ENCODE peak calls at places on chromosomes 6 and 20, in four cellular contexts. One of them, this sample, is unnamed.

GRCh38 chr6:118784641-118785164 is 109.2 kb upstream of the ASF1A start:
- DNase-seq in neuronal stem cell: no peak
- DNase-seq in IMR-90: peak
- DNase-seq in mesendoderm: no peak
- DNase-seq in this sample: no peak

GRCh38 chr6:131765081-131765852 is 42.6 kb upstream of the ENPP1 start:
- DNase-seq in neuronal stem cell: no peak
- DNase-seq in IMR-90: peak
- DNase-seq in mesendoderm: peak
- DNase-seq in this sample: no peak

GRCh38 chr20:3798908-3799248 is 2.8 kb downstream of the CDC25B start:
- DNase-seq in neuronal stem cell: no peak
- DNase-seq in IMR-90: no peak
- DNase-seq in mesendoderm: no peak
- DNase-seq in this sample: no peak

GRCh38 chr6:42783177-42783875 is 1.5 kb downstream of the BICRAL start:
- DNase-seq in neuronal stem cell: peak
- DNase-seq in IMR-90: peak
- DNase-seq in mesendoderm: peak
- DNase-seq in this sample: peak

GRCh38 chr6:140264451-140264850 is 890.0 kb upstream of the CITED2 start:
- DNase-seq in neuronal stem cell: no peak
- DNase-seq in IMR-90: peak
- DNase-seq in mesendoderm: no peak
- DNase-seq in this sample: no peak

GRCh38 chr20:52105573-52106422 is 85.8 kb downstream of the ZFP64 start:
- DNase-seq in neuronal stem cell: peak
- DNase-seq in IMR-90: peak
- DNase-seq in mesendoderm: peak
- DNase-seq in this sample: peak

GRCh38 chr20:19419420-19419819 is 207.0 kb downstream of the SLC24A3 start:
- DNase-seq in neuronal stem cell: no peak
- DNase-seq in IMR-90: no peak
- DNase-seq in mesendoderm: no peak
- DNase-seq in this sample: no peak

GRCh38 chr6:73985891-73986290 is 289.9 kb downstream of the CD109 start:
- DNase-seq in neuronal stem cell: no peak
- DNase-seq in IMR-90: no peak
- DNase-seq in mesendoderm: peak
- DNase-seq in this sample: no peak

GRCh38 chr6:141829566-141829965 is 303.2 kb upstream of the GJE1 start:
- DNase-seq in neuronal stem cell: peak
- DNase-seq in IMR-90: no peak
- DNase-seq in mesendoderm: peak
- DNase-seq in this sample: peak

GRCh38 chr6:52509281-52510212 is 67.3 kb downstream of the TRAM2 start:
- DNase-seq in neuronal stem cell: no peak
- DNase-seq in IMR-90: no peak
- DNase-seq in mesendoderm: no peak
- DNase-seq in this sample: no peak

GRCh38 chr6:108454356-108454755 is 106.4 kb upstream of the FOXO3 start:
- DNase-seq in neuronal stem cell: no peak
- DNase-seq in IMR-90: no peak
- DNase-seq in mesendoderm: no peak
- DNase-seq in this sample: no peak
- H2BK120ac ChIP-seq in neuronal stem cell: no peak
- H2BK120ac ChIP-seq in IMR-90: no peak
- H2BK120ac ChIP-seq in mesendoderm: no peak
- H2BK120ac ChIP-seq in this sample: no peak

GRCh38 chr6:116764557-116764960 is 960 bp downstream of the FAM162B start:
- DNase-seq in neuronal stem cell: peak
- DNase-seq in IMR-90: peak
- DNase-seq in mesendoderm: peak
- DNase-seq in this sample: peak
- H3K18ac ChIP-seq in neuronal stem cell: peak
- H3K18ac ChIP-seq in IMR-90: no peak
- H3K18ac ChIP-seq in mesendoderm: no peak
- H3K18ac ChIP-seq in this sample: no peak

GRCh38 chr6:165876568-165876967 is 213.5 kb upstream of the PDE10A start:
- DNase-seq in neuronal stem cell: no peak
- DNase-seq in IMR-90: peak
- DNase-seq in mesendoderm: no peak
- DNase-seq in this sample: no peak
- H3K9ac ChIP-seq in neuronal stem cell: no peak
- H3K9ac ChIP-seq in IMR-90: no peak
- H3K9ac ChIP-seq in mesendoderm: no peak
- H3K9ac ChIP-seq in this sample: no peak

GRCh38 chr20:37914367-37914671 is 11.4 kb downstream of the VSTM2L start:
- DNase-seq in neuronal stem cell: no peak
- DNase-seq in IMR-90: no peak
- DNase-seq in mesendoderm: no peak
- DNase-seq in this sample: no peak

GRCh38 chr20:37914672-37915433 is 11.9 kb downstream of the VSTM2L start:
- DNase-seq in neuronal stem cell: peak
- DNase-seq in IMR-90: no peak
- DNase-seq in mesendoderm: peak
- DNase-seq in this sample: peak

GRCh38 chr20:37912874-37913273 is 9.9 kb downstream of the VSTM2L start:
- DNase-seq in neuronal stem cell: no peak
- DNase-seq in IMR-90: no peak
- DNase-seq in mesendoderm: no peak
- DNase-seq in this sample: no peak

GRCh38 chr20:37915434-37915787 is 12.5 kb downstream of the VSTM2L start:
- DNase-seq in neuronal stem cell: no peak
- DNase-seq in IMR-90: no peak
- DNase-seq in mesendoderm: no peak
- DNase-seq in this sample: peak

DNA sequence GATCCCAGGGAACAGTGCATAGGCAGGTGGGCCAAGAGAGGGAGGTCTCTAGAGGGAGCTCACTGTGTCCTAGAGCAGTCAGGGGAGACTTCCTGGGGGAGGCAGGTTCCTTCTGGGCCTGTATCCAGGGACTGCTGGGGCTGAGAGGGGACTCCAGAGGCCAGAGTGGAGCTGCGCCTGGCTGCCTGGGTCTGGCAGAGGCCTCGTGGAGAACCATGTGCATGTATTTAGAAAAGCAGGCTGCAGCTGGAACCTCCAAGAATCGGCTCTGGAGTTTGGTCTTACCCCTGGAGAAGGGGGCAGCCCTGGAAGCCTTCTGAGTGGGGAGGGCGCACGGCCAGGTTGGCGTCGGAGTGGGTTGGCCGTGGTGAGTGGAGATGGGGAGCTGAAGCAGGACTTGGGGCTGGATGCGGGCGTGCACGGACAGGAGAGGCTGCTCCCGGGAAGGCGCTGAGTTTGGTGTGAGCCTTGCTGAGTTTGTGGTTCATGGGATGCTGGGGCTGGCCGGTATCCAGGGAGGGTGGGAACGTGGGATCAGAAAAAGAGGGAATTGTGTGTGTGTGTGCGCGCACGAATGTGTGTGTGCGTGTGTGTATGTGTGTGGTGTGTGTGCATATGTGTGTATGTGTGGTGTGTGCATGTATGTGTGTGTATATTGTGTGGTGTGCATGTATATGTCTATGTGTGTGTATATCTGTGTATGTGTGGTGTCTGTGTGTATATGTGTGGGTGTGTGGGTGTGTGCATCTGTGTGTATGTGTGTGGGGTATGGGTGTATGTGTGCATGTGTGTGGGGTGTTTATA is 10.8 kb downstream of the VSTM2L start:
- DNase-seq in neuronal stem cell: no peak
- DNase-seq in IMR-90: no peak
- DNase-seq in mesendoderm: no peak
- DNase-seq in this sample: peak
- H2BK120ac ChIP-seq in neuronal stem cell: peak
- H2BK120ac ChIP-seq in IMR-90: no peak
- H2BK120ac ChIP-seq in mesendoderm: no peak
- H2BK120ac ChIP-seq in this sample: no peak